ENCODE peak calls at places on chromosomes 5 and 9, in ten cellular contexts. E is A549, P is ovary, Q is transverse colon, G is IMR-90, L is esophagus muscularis mucosa, W is spleen, M is tibial nerve, C is suprapubic skin, K is body of pancreas. Z is an unnamed sample.

GRCh38 chr5:72572236-72572765 is 65.1 kb upstream of the ZNF366 start:
- DNase-seq in E (no peak), P (no peak), Q (no peak), G (no peak), L (no peak), W (no peak), M (no peak), C (no peak), K (no peak), Z (no peak)

GRCh38 chr5:143399616-143400540 is 3.6 kb downstream of the NR3C1 start:
- DNase-seq in E (no peak), P (no peak), Q (no peak), G (no peak), L (no peak), W (no peak), M (no peak), C (no peak), K (no peak), Z (no peak)

GRCh38 chr5:79346420-79346824 is 110.5 kb downstream of the JMY start:
- DNase-seq in E (peak; percentile 66), P (no peak), Q (no peak), G (peak; percentile 70), L (no peak), W (no peak), M (no peak), C (no peak), K (no peak), Z (no peak)

GRCh38 chr5:133925866-133926488 is 42.4 kb downstream of the C5orf15 start:
- DNase-seq in E (no peak), P (no peak), Q (no peak), G (peak; percentile 15), L (no peak), W (no peak), M (no peak), C (no peak), K (no peak), Z (no peak)

GRCh38 chr9:114869845-114870244 is 60.5 kb downstream of the TNFSF8 start:
- DNase-seq in E (no peak), P (no peak), Q (peak; percentile 52), G (no peak), L (no peak), W (peak; percentile 78), M (no peak), C (no peak), K (no peak), Z (no peak)

GRCh38 chr5:116130471-116130870 is 45.6 kb downstream of the COMMD10 start:
- DNase-seq in E (no peak), P (no peak), Q (no peak), G (peak; percentile 63), L (no peak), W (no peak), M (no peak), C (no peak), K (no peak), Z (no peak)

GRCh38 chr5:179129607-179130071 is 69.5 kb downstream of the ZNF354C start:
- DNase-seq in E (no peak), P (no peak), Q (no peak), G (no peak), L (no peak), W (peak; percentile 48), M (no peak), C (peak; percentile 36), K (no peak), Z (no peak)

GRCh38 chr9:21265421-21266189 is 25.8 kb upstream of the IFNA14 start:
- DNase-seq in E (no peak), P (no peak), Q (no peak), G (no peak), L (no peak), W (no peak), M (no peak), C (no peak), K (no peak), Z (no peak)

GRCh38 chr9:130862217-130862616 is 27.2 kb downstream of the ABL1 start:
- DNase-seq in E (no peak), P (no peak), Q (no peak), G (no peak), L (no peak), W (peak; percentile 5), M (no peak), C (peak; percentile 30), K (no peak), Z (no peak)

GRCh38 chr9:130861372-130862180 is 26.5 kb downstream of the ABL1 start:
- DNase-seq in E (no peak), P (no peak), Q (no peak), G (no peak), L (no peak), W (no peak), M (no peak), C (peak; percentile 19), K (no peak), Z (no peak)

GRCh38 chr9:130858734-130859705 is 24.0 kb downstream of the ABL1 start:
- DNase-seq in E (no peak), P (no peak), Q (no peak), G (no peak), L (no peak), W (peak; percentile 15), M (no peak), C (peak; percentile 53), K (no peak), Z (no peak)

GRCh38 chr9:130862747-130863146 is 27.7 kb downstream of the ABL1 start:
- DNase-seq in E (no peak), P (no peak), Q (no peak), G (no peak), L (no peak), W (peak; percentile 69), M (no peak), C (peak; percentile 53), K (no peak), Z (no peak)

DNA sequence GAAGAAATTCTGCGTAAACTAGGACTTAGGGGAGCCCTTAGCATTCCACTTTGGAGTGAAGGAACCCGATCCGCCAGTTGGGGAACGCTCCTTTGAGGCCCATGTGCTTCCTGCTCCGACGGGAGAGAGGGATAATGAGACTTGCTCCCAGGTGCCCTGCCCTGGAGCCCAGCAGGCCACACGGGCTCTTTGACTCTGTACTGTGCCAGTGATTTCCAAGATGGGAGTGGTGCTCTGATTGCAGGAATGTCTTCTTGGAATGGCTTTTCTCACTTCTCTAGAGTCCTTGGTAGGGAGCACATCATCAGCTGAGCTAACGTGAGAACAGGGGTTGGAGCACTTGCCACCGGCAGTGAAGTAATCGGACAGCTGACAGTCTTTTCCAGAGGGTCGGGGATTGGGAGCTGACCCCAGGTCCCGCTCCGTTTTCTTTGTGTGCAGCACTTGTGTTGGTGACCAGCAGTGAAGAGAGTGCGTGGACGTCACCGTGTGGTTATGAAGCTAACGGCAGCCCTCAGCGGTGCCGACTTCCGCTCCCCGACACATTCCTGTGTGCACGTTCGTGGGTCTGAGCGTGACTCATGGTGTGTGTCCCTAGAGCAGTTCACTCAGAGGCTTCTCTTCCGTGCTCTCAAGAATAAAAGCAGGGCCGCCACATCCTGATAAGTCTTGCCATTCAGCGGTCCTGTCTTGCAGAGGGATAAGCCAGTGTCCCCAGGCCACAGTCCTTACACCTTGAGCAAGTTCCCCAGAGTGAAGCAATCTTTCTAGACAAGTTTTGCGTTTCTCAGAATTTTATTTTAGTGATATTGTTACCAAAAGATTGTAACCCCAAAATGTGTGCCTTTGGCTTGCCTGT is 25.6 kb downstream of the ABL1 start:
- DNase-seq in E (peak; percentile 39), P (peak; percentile 83), Q (peak; percentile 69), G (peak; percentile 99), L (peak; percentile 97), W (peak; percentile 80), M (peak; percentile 82), C (peak; percentile 88), K (peak; percentile 53), Z (peak; percentile 94)
- TF ChIP-seq CTCF in E (no peak), P (no peak), Q (no peak), G (peak; percentile 55), L (peak; percentile 53), W (peak; percentile 42), M (peak; percentile 69), C (peak; percentile 19), K (no peak), Z (no peak)

DNA sequence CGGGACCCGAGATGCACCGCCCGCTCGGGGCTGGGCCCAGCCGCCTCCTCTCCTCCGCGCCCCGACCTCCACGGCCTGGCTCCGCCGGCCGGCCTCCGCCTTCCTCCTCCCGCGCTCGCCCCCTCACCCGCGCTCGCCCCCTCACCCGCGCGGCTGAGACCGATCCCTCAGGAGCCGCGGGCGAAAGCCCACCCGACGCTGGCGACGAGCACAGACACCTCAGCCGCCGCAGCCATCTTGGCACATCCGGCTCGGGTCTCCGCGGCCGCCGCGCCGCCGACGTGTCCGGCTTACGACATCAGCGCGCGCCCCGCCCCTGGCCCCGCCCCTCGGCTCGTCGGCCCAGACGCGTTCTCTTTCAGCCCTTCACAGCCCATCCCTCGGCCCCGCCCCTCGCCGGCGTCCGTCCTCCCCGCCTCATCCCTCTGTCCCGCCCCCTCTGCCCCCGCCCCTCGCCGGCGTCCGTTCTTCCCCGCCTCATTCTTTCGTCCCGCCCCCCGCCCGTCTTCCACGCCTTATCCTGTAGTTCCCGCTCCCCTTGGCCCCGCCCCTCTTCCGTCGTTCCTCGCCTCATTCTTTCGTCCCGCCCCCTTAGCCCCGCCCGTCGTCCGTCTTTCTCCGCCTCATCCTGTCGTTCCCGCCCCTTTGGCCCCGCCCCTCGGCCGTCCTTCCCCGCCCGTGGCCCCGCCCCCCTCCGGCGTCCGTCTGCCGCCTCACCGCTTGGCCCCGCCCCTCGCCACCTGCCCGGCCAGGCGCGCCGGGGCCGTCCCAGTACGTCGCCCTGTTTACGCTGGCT is at the start of gene SEC16A:
- DNase-seq in E (peak; percentile 98), P (peak; percentile 100), Q (peak; percentile 100), G (peak; percentile 97), L (peak; percentile 100), W (peak; percentile 100), M (peak; percentile 99), C (peak; percentile 100), K (peak; percentile 100), Z (peak; percentile 100)
- TF ChIP-seq POLR2A in E (peak; percentile 88), P (peak; percentile 96), Q (peak; percentile 94), G (peak; percentile 96), L (peak; percentile 94), W (no peak), M (peak; percentile 49), C (peak; percentile 92), K (peak; percentile 87), Z (no peak)

DNA sequence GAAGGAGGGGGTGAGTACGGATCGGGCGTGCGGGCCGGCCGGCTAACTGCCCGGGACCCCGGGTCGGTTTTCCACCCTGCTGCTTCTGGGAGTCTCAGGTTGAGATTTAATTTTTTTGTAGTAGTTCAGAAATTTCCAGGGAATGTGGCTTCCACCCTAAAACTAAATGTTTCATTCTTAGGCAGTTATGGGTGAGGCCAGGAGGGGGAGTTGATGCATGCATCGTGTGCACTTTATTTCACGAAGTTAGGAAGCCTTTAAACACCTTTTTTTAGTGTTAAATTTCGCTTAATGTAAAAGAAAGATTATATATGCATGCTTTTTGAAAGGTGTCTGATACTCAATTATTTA is 914 bp downstream of the CDK9 start:
- DNase-seq in E (no peak), P (no peak), Q (no peak), G (no peak), L (no peak), W (no peak), M (no peak), C (no peak), K (no peak), Z (no peak)
- TF ChIP-seq CTCF in E (peak; percentile 50), P (no peak), Q (peak; percentile 31), G (peak; percentile 48), L (peak; percentile 16), W (peak; percentile 45), M (peak; percentile 42), C (peak; percentile 26), K (no peak), Z (no peak)

GRCh38 chr5:91028518-91028956 is 354.6 kb downstream of the ARRDC3 start:
- DNase-seq in E (peak; percentile 67), P (peak; percentile 40), Q (peak; percentile 30), G (no peak), L (no peak), W (no peak), M (no peak), C (no peak), K (peak; percentile 13), Z (no peak)

GRCh38 chr5:91032125-91032524 is 351.0 kb downstream of the ARRDC3 start:
- DNase-seq in E (no peak), P (no peak), Q (no peak), G (no peak), L (no peak), W (no peak), M (no peak), C (no peak), K (no peak), Z (no peak)

GRCh38 chr5:91031396-91031741 is 351.7 kb downstream of the ARRDC3 start:
- DNase-seq in E (no peak), P (no peak), Q (no peak), G (no peak), L (no peak), W (no peak), M (no peak), C (no peak), K (no peak), Z (no peak)

GRCh38 chr5:91033370-91033769 is 349.7 kb downstream of the ARRDC3 start:
- DNase-seq in E (no peak), P (no peak), Q (peak; percentile 38), G (no peak), L (no peak), W (no peak), M (no peak), C (no peak), K (peak; percentile 8), Z (no peak)

GRCh38 chr5:91030521-91031395 is 352.4 kb downstream of the ARRDC3 start:
- DNase-seq in E (no peak), P (no peak), Q (no peak), G (peak; percentile 8), L (no peak), W (no peak), M (no peak), C (no peak), K (no peak), Z (no peak)
- TF ChIP-seq POLR2A in E (no peak), P (no peak), Q (no peak), G (no peak), L (no peak), W (no peak), M (no peak), C (no peak), K (no peak), Z (no peak)